ENCODE peak calls at places on chromosomes 13 and 19, in five cellular contexts. One of them, this sample, is unnamed.

GRCh38 chr13:39159393-39159792 is 121.1 kb downstream of the NHLRC3 start:
- DNase-seq in testis: no peak
- DNase-seq in breast epithelium: no peak
- DNase-seq in ovary: no peak
- DNase-seq in tibial artery: no peak
- DNase-seq in this sample: peak; percentile 4

GRCh38 chr19:7415163-7415856 is 66.6 kb downstream of the ARHGEF18 start:
- DNase-seq in testis: peak; percentile 47
- DNase-seq in breast epithelium: peak; percentile 61
- DNase-seq in ovary: peak; percentile 36
- DNase-seq in tibial artery: no peak
- DNase-seq in this sample: no peak

GRCh38 chr13:97423300-97424045 is 10.5 kb upstream of the RAP2A start:
- DNase-seq in testis: no peak
- DNase-seq in breast epithelium: no peak
- DNase-seq in ovary: no peak
- DNase-seq in tibial artery: no peak
- DNase-seq in this sample: no peak

GRCh38 chr19:49746206-49746958 is 16.7 kb downstream of the TSKS start:
- DNase-seq in testis: peak; percentile 86
- DNase-seq in breast epithelium: no peak
- DNase-seq in ovary: peak; percentile 73
- DNase-seq in tibial artery: no peak
- DNase-seq in this sample: peak; percentile 80

GRCh38 chr13:71865858-71866172 is 1.2 kb downstream of the DACH1 start:
- DNase-seq in testis: no peak
- DNase-seq in breast epithelium: no peak
- DNase-seq in ovary: no peak
- DNase-seq in tibial artery: no peak
- DNase-seq in this sample: peak; percentile 1

GRCh38 chr19:31408460-31409124 is 59.4 kb upstream of the TSHZ3 start:
- DNase-seq in testis: no peak
- DNase-seq in breast epithelium: no peak
- DNase-seq in ovary: no peak
- DNase-seq in tibial artery: no peak
- DNase-seq in this sample: no peak

GRCh38 chr13:73936001-73936400 is 198.2 kb downstream of the KLF12 start:
- DNase-seq in testis: no peak
- DNase-seq in breast epithelium: no peak
- DNase-seq in ovary: no peak
- DNase-seq in tibial artery: no peak
- DNase-seq in this sample: no peak

GRCh38 chr19:11423164-11423803 is 4.2 kb upstream of the RGL3 start:
- DNase-seq in testis: no peak
- DNase-seq in breast epithelium: no peak
- DNase-seq in ovary: no peak
- DNase-seq in tibial artery: no peak
- DNase-seq in this sample: no peak

GRCh38 chr19:50803633-50804419 is 13.6 kb downstream of the ACP4 start:
- DNase-seq in testis: no peak
- DNase-seq in breast epithelium: no peak
- DNase-seq in ovary: no peak
- DNase-seq in tibial artery: no peak
- DNase-seq in this sample: no peak

GRCh38 chr19:13262450-13262849 is 112.2 kb downstream of the IER2 start:
- DNase-seq in testis: no peak
- DNase-seq in breast epithelium: no peak
- DNase-seq in ovary: no peak
- DNase-seq in tibial artery: no peak
- DNase-seq in this sample: no peak

GRCh38 chr13:32905063-32905863 is 111.0 kb upstream of the KL start:
- DNase-seq in testis: no peak
- DNase-seq in breast epithelium: no peak
- DNase-seq in ovary: no peak
- DNase-seq in tibial artery: no peak
- DNase-seq in this sample: peak; percentile 38

GRCh38 chr19:34356875-34357274 is 8.1 kb upstream of the GPI start:
- DNase-seq in testis: no peak
- DNase-seq in breast epithelium: no peak
- DNase-seq in ovary: no peak
- DNase-seq in tibial artery: no peak
- DNase-seq in this sample: no peak

GRCh38 chr19:34171539-34171876 is 796 bp upstream of the LSM14A start:
- DNase-seq in testis: no peak
- DNase-seq in breast epithelium: no peak
- DNase-seq in ovary: no peak
- DNase-seq in tibial artery: no peak
- DNase-seq in this sample: peak; percentile 81

GRCh38 chr13:92175330-92175729 is 776.9 kb downstream of the GPC5 start:
- DNase-seq in testis: peak; percentile 37
- DNase-seq in breast epithelium: no peak
- DNase-seq in ovary: peak; percentile 51
- DNase-seq in tibial artery: no peak
- DNase-seq in this sample: peak; percentile 38
- TF ChIP-seq CTCF in testis: no peak
- TF ChIP-seq CTCF in breast epithelium: no peak
- TF ChIP-seq CTCF in ovary: no peak
- TF ChIP-seq CTCF in tibial artery: peak; percentile 14
- TF ChIP-seq CTCF in this sample: no peak

GRCh38 chr19:8506402-8506957 is 4.0 kb upstream of the PRAM1 start:
- DNase-seq in testis: no peak
- DNase-seq in breast epithelium: no peak
- DNase-seq in ovary: no peak
- DNase-seq in tibial artery: no peak
- DNase-seq in this sample: no peak
- TF ChIP-seq CTCF in testis: no peak
- TF ChIP-seq CTCF in breast epithelium: peak; percentile 8
- TF ChIP-seq CTCF in ovary: no peak
- TF ChIP-seq CTCF in tibial artery: no peak
- TF ChIP-seq CTCF in this sample: peak; percentile 10

GRCh38 chr19:56222901-56223300 is 20.8 kb downstream of the ZSCAN5C start:
- DNase-seq in testis: no peak
- DNase-seq in breast epithelium: no peak
- DNase-seq in ovary: no peak
- DNase-seq in tibial artery: no peak
- DNase-seq in this sample: no peak
- TF ChIP-seq CTCF in testis: no peak
- TF ChIP-seq CTCF in breast epithelium: no peak
- TF ChIP-seq CTCF in ovary: no peak
- TF ChIP-seq CTCF in tibial artery: no peak
- TF ChIP-seq CTCF in this sample: no peak

GRCh38 chr19:46133777-46134231 is 9.3 kb upstream of the IGFL3 start:
- DNase-seq in testis: no peak
- DNase-seq in breast epithelium: no peak
- DNase-seq in ovary: no peak
- DNase-seq in tibial artery: no peak
- DNase-seq in this sample: no peak
- TF ChIP-seq CTCF in testis: no peak
- TF ChIP-seq CTCF in breast epithelium: no peak
- TF ChIP-seq CTCF in ovary: no peak
- TF ChIP-seq CTCF in tibial artery: no peak
- TF ChIP-seq CTCF in this sample: no peak

GRCh38 chr19:14871619-14872230 is 14.2 kb downstream of the OR7A17 start:
- DNase-seq in testis: no peak
- DNase-seq in breast epithelium: no peak
- DNase-seq in ovary: no peak
- DNase-seq in tibial artery: no peak
- DNase-seq in this sample: no peak
- TF ChIP-seq CTCF in testis: no peak
- TF ChIP-seq CTCF in breast epithelium: peak; percentile 54
- TF ChIP-seq CTCF in ovary: no peak
- TF ChIP-seq CTCF in tibial artery: peak; percentile 12
- TF ChIP-seq CTCF in this sample: peak; percentile 49

GRCh38 chr13:43444085-43444484 is 342.7 kb downstream of the ENOX1 start:
- DNase-seq in testis: no peak
- DNase-seq in breast epithelium: no peak
- DNase-seq in ovary: no peak
- DNase-seq in tibial artery: no peak
- DNase-seq in this sample: no peak
- TF ChIP-seq CTCF in testis: no peak
- TF ChIP-seq CTCF in breast epithelium: no peak
- TF ChIP-seq CTCF in ovary: no peak
- TF ChIP-seq CTCF in tibial artery: no peak
- TF ChIP-seq CTCF in this sample: no peak

GRCh38 chr13:98466634-98467236 is 110.2 kb downstream of the STK24 start:
- DNase-seq in testis: peak; percentile 69
- DNase-seq in breast epithelium: no peak
- DNase-seq in ovary: peak; percentile 37
- DNase-seq in tibial artery: no peak
- DNase-seq in this sample: peak; percentile 80
- TF ChIP-seq CTCF in testis: peak; percentile 40
- TF ChIP-seq CTCF in breast epithelium: no peak
- TF ChIP-seq CTCF in ovary: no peak
- TF ChIP-seq CTCF in tibial artery: peak; percentile 60
- TF ChIP-seq CTCF in this sample: peak; percentile 48

This sample was measured in activated CD8-positive, alpha-beta T cell treated with anti-CD3 and anti-CD28 coated beads for 36 hours.